ENCODE peak calls at places on chromosomes 1 and 21, in seven cellular contexts. One of them, this sample, is unnamed.

GRCh38 chr1:164256456-164256855 is 302.5 kb upstream of the PBX1 start:
- DNase-seq in fibroblast of lung: no peak
- DNase-seq in H9: no peak
- DNase-seq in neural progenitor cell: no peak
- DNase-seq in GM23248: no peak
- DNase-seq in endodermal cell: no peak
- DNase-seq in IMR-90: no peak
- DNase-seq in this sample: no peak

GRCh38 chr21:31293986-31294385 is 50.1 kb downstream of the TIAM1 start:
- DNase-seq in fibroblast of lung: peak; percentile 82
- DNase-seq in H9: no peak
- DNase-seq in neural progenitor cell: no peak
- DNase-seq in GM23248: peak; percentile 92
- DNase-seq in endodermal cell: no peak
- DNase-seq in IMR-90: peak; percentile 94
- DNase-seq in this sample: peak; percentile 23

GRCh38 chr1:44848456-44849181 is 5.6 kb upstream of the PTCH2 start:
- DNase-seq in fibroblast of lung: no peak
- DNase-seq in H9: no peak
- DNase-seq in neural progenitor cell: no peak
- DNase-seq in GM23248: no peak
- DNase-seq in endodermal cell: no peak
- DNase-seq in IMR-90: no peak
- DNase-seq in this sample: no peak

GRCh38 chr1:85133565-85134159 is 67.2 kb downstream of the SYDE2 start:
- DNase-seq in fibroblast of lung: no peak
- DNase-seq in H9: no peak
- DNase-seq in neural progenitor cell: peak; percentile 74
- DNase-seq in GM23248: no peak
- DNase-seq in endodermal cell: no peak
- DNase-seq in IMR-90: no peak
- DNase-seq in this sample: no peak

GRCh38 chr1:24906760-24907490 is 23.2 kb downstream of the RUNX3 start:
- DNase-seq in fibroblast of lung: no peak
- DNase-seq in H9: peak; percentile 21
- DNase-seq in neural progenitor cell: no peak
- DNase-seq in GM23248: no peak
- DNase-seq in endodermal cell: no peak
- DNase-seq in IMR-90: no peak
- DNase-seq in this sample: no peak

GRCh38 chr1:21216835-21217811 is 40.4 kb upstream of the EIF4G3 start:
- DNase-seq in fibroblast of lung: peak; percentile 45
- DNase-seq in H9: peak; percentile 71
- DNase-seq in neural progenitor cell: peak; percentile 78
- DNase-seq in GM23248: peak; percentile 57
- DNase-seq in endodermal cell: peak; percentile 90
- DNase-seq in IMR-90: peak; percentile 39
- DNase-seq in this sample: peak; percentile 40

GRCh38 chr1:230268371-230269170 is 157.6 kb downstream of the PGBD5 start:
- DNase-seq in fibroblast of lung: peak; percentile 84
- DNase-seq in H9: peak; percentile 67
- DNase-seq in neural progenitor cell: peak; percentile 78
- DNase-seq in GM23248: peak; percentile 85
- DNase-seq in endodermal cell: peak; percentile 80
- DNase-seq in IMR-90: peak; percentile 75
- DNase-seq in this sample: peak; percentile 80

GRCh38 chr21:38668067-38668466 is 137.7 kb upstream of the ETS2 start:
- DNase-seq in fibroblast of lung: no peak
- DNase-seq in H9: no peak
- DNase-seq in neural progenitor cell: no peak
- DNase-seq in GM23248: no peak
- DNase-seq in endodermal cell: no peak
- DNase-seq in IMR-90: no peak
- DNase-seq in this sample: no peak

GRCh38 chr1:175632667-175633066 is 110.7 kb downstream of the TNR start:
- DNase-seq in fibroblast of lung: no peak
- DNase-seq in H9: no peak
- DNase-seq in neural progenitor cell: no peak
- DNase-seq in GM23248: no peak
- DNase-seq in endodermal cell: no peak
- DNase-seq in IMR-90: no peak
- DNase-seq in this sample: no peak

GRCh38 chr1:205317311-205317917 is 4.1 kb downstream of the NUAK2 start:
- DNase-seq in fibroblast of lung: peak; percentile 12
- DNase-seq in H9: no peak
- DNase-seq in neural progenitor cell: no peak
- DNase-seq in GM23248: no peak
- DNase-seq in endodermal cell: no peak
- DNase-seq in IMR-90: no peak
- DNase-seq in this sample: no peak

GRCh38 chr1:71093938-71094337 is 13.1 kb upstream of the ZRANB2 start:
- DNase-seq in fibroblast of lung: peak; percentile 60
- DNase-seq in H9: no peak
- DNase-seq in neural progenitor cell: no peak
- DNase-seq in GM23248: peak; percentile 53
- DNase-seq in endodermal cell: no peak
- DNase-seq in IMR-90: peak; percentile 45
- DNase-seq in this sample: no peak

GRCh38 chr1:93816970-93817738 is 61.9 kb downstream of the DNTTIP2 start:
- DNase-seq in fibroblast of lung: peak; percentile 61
- DNase-seq in H9: no peak
- DNase-seq in neural progenitor cell: no peak
- DNase-seq in GM23248: peak; percentile 40
- DNase-seq in endodermal cell: no peak
- DNase-seq in IMR-90: peak; percentile 85
- DNase-seq in this sample: no peak

GRCh38 chr1:164653705-164654104 is 94.7 kb downstream of the PBX1 start:
- DNase-seq in fibroblast of lung: no peak
- DNase-seq in H9: no peak
- DNase-seq in neural progenitor cell: no peak
- DNase-seq in GM23248: no peak
- DNase-seq in endodermal cell: no peak
- DNase-seq in IMR-90: no peak
- DNase-seq in this sample: no peak

GRCh38 chr1:193013707-193014106 is 45.5 kb downstream of the UCHL5 start:
- DNase-seq in fibroblast of lung: no peak
- DNase-seq in H9: no peak
- DNase-seq in neural progenitor cell: no peak
- DNase-seq in GM23248: no peak
- DNase-seq in endodermal cell: no peak
- DNase-seq in IMR-90: no peak
- DNase-seq in this sample: no peak

GRCh38 chr1:78918157-78918556 is 88.4 kb downstream of the ADGRL4 start:
- DNase-seq in fibroblast of lung: peak; percentile 18
- DNase-seq in H9: no peak
- DNase-seq in neural progenitor cell: no peak
- DNase-seq in GM23248: peak; percentile 39
- DNase-seq in endodermal cell: no peak
- DNase-seq in IMR-90: peak; percentile 43
- DNase-seq in this sample: no peak

GRCh38 chr1:78919150-78919549 is 87.4 kb downstream of the ADGRL4 start:
- DNase-seq in fibroblast of lung: no peak
- DNase-seq in H9: peak; percentile 28
- DNase-seq in neural progenitor cell: peak; percentile 25
- DNase-seq in GM23248: no peak
- DNase-seq in endodermal cell: peak; percentile 50
- DNase-seq in IMR-90: no peak
- DNase-seq in this sample: no peak
- H3K9me3 ChIP-seq in fibroblast of lung: no peaks in the 10 kb centered on the region
- H3K9me3 ChIP-seq in H9: no peaks in the 10 kb centered on the region
- H3K9me3 ChIP-seq in neural progenitor cell: no peaks in the 10 kb centered on the region
- H3K9me3 ChIP-seq in GM23248: no peaks in the 10 kb centered on the region
- H3K9me3 ChIP-seq in endodermal cell: no peaks in the 10 kb centered on the region
- H3K9me3 ChIP-seq in IMR-90: no peaks in the 10 kb centered on the region
- H3K9me3 ChIP-seq in this sample: no peaks in the 10 kb centered on the region

DNA sequence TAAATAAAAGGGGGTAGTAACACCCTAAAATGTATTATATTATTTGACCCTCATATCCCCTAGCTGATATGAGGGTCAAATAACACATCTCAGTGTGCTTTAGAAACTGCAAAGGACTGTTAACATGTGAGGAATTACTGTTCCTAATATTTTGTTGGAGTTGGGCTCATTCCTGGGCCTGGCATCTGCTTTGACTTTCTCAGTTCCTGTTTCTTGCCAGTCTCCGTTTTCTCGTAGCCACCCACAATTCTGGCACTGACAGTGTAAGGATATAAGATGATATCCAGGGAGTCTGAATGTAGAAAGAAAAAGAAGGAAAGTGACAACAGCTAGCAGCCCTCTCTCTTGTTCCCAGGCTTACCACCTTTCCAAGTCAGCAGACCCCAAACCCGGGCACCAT is 54.4 kb upstream of the SCMH1 start:
- DNase-seq in fibroblast of lung: no peak
- DNase-seq in H9: peak; percentile 0
- DNase-seq in neural progenitor cell: no peak
- DNase-seq in GM23248: no peak
- DNase-seq in endodermal cell: no peak
- DNase-seq in IMR-90: no peak
- DNase-seq in this sample: no peak
- H3K9ac ChIP-seq in fibroblast of lung: no peak overlapping the region
- H3K9ac ChIP-seq in H9: no peak overlapping the region
- H3K9ac ChIP-seq in neural progenitor cell: no peak overlapping the region
- H3K9ac ChIP-seq in GM23248: no peak overlapping the region
- H3K9ac ChIP-seq in endodermal cell: no peak overlapping the region
- H3K9ac ChIP-seq in IMR-90: no peak overlapping the region
- H3K9ac ChIP-seq in this sample: no peak overlapping the region

GRCh38 chr21:44623575-44623974 is 3.3 kb upstream of the KRTAP10-9 start:
- DNase-seq in fibroblast of lung: no peak
- DNase-seq in H9: no peak
- DNase-seq in neural progenitor cell: no peak
- DNase-seq in GM23248: no peak
- DNase-seq in endodermal cell: no peak
- DNase-seq in IMR-90: no peak
- DNase-seq in this sample: no peak
- H3K9me3 ChIP-seq in fibroblast of lung: no peaks in the 10 kb centered on the region
- H3K9me3 ChIP-seq in H9: peaks cover 4% of the 10 kb centered on the region
- H3K9me3 ChIP-seq in neural progenitor cell: peaks cover 13% of the 10 kb centered on the region
- H3K9me3 ChIP-seq in GM23248: no peaks in the 10 kb centered on the region
- H3K9me3 ChIP-seq in endodermal cell: peaks cover 58% of the 10 kb centered on the region
- H3K9me3 ChIP-seq in IMR-90: peaks cover 1% of the 10 kb centered on the region
- H3K9me3 ChIP-seq in this sample: peaks cover 63% of the 10 kb centered on the region

GRCh38 chr1:231600461-231600976 is 26.1 kb upstream of the DISC1 start:
- DNase-seq in fibroblast of lung: peak; percentile 61
- DNase-seq in H9: no peak
- DNase-seq in neural progenitor cell: no peak
- DNase-seq in GM23248: peak; percentile 48
- DNase-seq in endodermal cell: no peak
- DNase-seq in IMR-90: peak; percentile 44
- DNase-seq in this sample: no peak
- H3K9ac ChIP-seq in fibroblast of lung: no peak overlapping the region
- H3K9ac ChIP-seq in H9: no peak overlapping the region
- H3K9ac ChIP-seq in neural progenitor cell: no peak overlapping the region
- H3K9ac ChIP-seq in GM23248: peak overlapping the region; percentile 20
- H3K9ac ChIP-seq in endodermal cell: no peak overlapping the region
- H3K9ac ChIP-seq in IMR-90: no peak overlapping the region
- H3K9ac ChIP-seq in this sample: no peak overlapping the region

DNA sequence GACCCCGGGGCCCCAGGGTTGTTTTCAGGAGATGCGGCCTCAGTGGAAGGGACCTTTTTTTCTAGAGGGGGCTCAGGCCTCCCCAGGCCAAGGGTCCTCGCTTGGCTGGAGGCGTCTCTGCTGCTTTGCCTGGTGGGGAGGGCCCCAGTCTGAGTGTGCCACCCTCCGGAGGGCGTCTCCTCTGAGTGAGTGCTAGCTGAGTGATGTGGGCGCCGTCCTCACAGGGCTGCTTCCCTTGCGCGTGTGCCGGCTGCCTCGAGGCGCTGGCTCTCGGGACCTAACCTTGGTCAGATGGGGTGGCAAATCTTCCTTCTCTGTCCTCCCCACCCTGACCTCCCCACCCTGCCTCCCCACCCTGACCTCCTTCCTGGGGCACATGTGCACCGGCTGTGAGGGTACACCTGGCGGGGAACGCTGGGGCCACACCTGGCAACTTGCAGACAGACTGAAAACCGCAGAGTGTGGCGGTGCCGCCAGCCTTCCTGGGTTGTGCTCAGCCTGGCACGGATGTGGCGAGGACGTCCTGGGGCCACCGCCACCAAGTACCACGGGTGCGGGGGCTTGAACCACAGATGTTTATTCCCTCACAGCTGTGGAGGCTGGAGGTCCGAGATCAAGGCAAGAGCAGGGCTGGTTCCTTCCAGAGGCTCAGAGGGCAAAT is 93.0 kb upstream of the TTC34 start:
- DNase-seq in fibroblast of lung: no peak
- DNase-seq in H9: no peak
- DNase-seq in neural progenitor cell: no peak
- DNase-seq in GM23248: no peak
- DNase-seq in endodermal cell: no peak
- DNase-seq in IMR-90: no peak
- DNase-seq in this sample: no peak
- H3K9me3 ChIP-seq in fibroblast of lung: peaks cover 13% of the 10 kb centered on the region
- H3K9me3 ChIP-seq in H9: peaks cover 81% of the 10 kb centered on the region
- H3K9me3 ChIP-seq in neural progenitor cell: peaks cover 19% of the 10 kb centered on the region
- H3K9me3 ChIP-seq in GM23248: no peaks in the 10 kb centered on the region
- H3K9me3 ChIP-seq in endodermal cell: peaks cover 47% of the 10 kb centered on the region
- H3K9me3 ChIP-seq in IMR-90: peaks cover 76% of the 10 kb centered on the region
- H3K9me3 ChIP-seq in this sample: peaks cover 7% of the 10 kb centered on the region

GRCh38 chr1:6599141-6599975 is 3.3 kb downstream of the KLHL21 start:
- DNase-seq in fibroblast of lung: peak; percentile 23
- DNase-seq in H9: no peak
- DNase-seq in neural progenitor cell: no peak
- DNase-seq in GM23248: peak; percentile 48
- DNase-seq in endodermal cell: no peak
- DNase-seq in IMR-90: no peak
- DNase-seq in this sample: no peak
- H3K9ac ChIP-seq in fibroblast of lung: no peak overlapping the region
- H3K9ac ChIP-seq in H9: no peak overlapping the region
- H3K9ac ChIP-seq in neural progenitor cell: no peak overlapping the region
- H3K9ac ChIP-seq in GM23248: peak overlapping the region; percentile 97
- H3K9ac ChIP-seq in endodermal cell: no peak overlapping the region
- H3K9ac ChIP-seq in IMR-90: no peak overlapping the region
- H3K9ac ChIP-seq in this sample: no peak overlapping the region